ENCODE peak calls at places on chromosomes 7 and 10, in four cellular contexts. Z, J, O and T are unnamed samples.

GRCh38 chr10:113168560-113168959 is 218.5 kb downstream of the TCF7L2 start:
- ATAC-seq in Z (no peak), J (no peak), O (no peak), T (no peak)

GRCh38 chr7:583410-584121 is 63.9 kb upstream of the PDGFA start:
- ATAC-seq in O (no peak), Z (no peak), J (peak; percentile 14), T (peak; percentile 49)

GRCh38 chr7:139224219-139224618 is 6.8 kb upstream of the UBN2 start:
- ATAC-seq in Z (no peak), J (no peak), O (no peak), T (no peak)

GRCh38 chr10:51910596-51910995 is 211.2 kb upstream of the CSTF2T start:
- ATAC-seq in O (no peak), Z (no peak), J (no peak), T (no peak)

GRCh38 chr7:151124205-151124880 is 38.1 kb downstream of the AGAP3 start:
- ATAC-seq in J (no peak), O (no peak), Z (no peak), T (no peak)

GRCh38 chr10:101902032-101902799 is 58.6 kb upstream of the KCNIP2 start:
- ATAC-seq in Z (no peak), O (no peak), J (no peak), T (no peak)

GRCh38 chr10:83682399-83682798 is 456.9 kb upstream of the GHITM start:
- ATAC-seq in J (no peak), Z (no peak), O (no peak), T (no peak)

GRCh38 chr10:75272896-75273295 is 37.1 kb upstream of the COMTD1 start:
- ATAC-seq in J (peak; percentile 9), Z (peak; percentile 17), O (no peak), T (no peak)

GRCh38 chr7:156903232-156903909 is 10.4 kb upstream of the LMBR1 start:
- ATAC-seq in O (peak; percentile 57), Z (peak; percentile 94), J (peak; percentile 57), T (peak; percentile 46)